ENCODE peak calls at places on chromosome 11, in five cellular contexts. D, H, L, I and K are unnamed samples.

GRCh38 chr11:107859459-107860239 is 1.1 kb upstream of the SLC35F2 start:
- DNase-seq in D (peak; percentile 55), L (peak; percentile 87), I (peak; percentile 37), H (peak; percentile 48), K (no peak)

GRCh38 chr11:132300283-132300682 is 929.9 kb downstream of the NTM start:
- DNase-seq in D (peak; percentile 42), I (no peak), L (no peak), H (peak; percentile 2), K (no peak)

GRCh38 chr11:32109596-32109995 is 18.7 kb downstream of the RCN1 start:
- DNase-seq in L (no peak), D (no peak), H (no peak), I (no peak), K (no peak)

GRCh38 chr11:64226507-64227051 is 505 bp downstream of the NUDT22 start:
- DNase-seq in I (no peak), H (peak; percentile 78), D (peak; percentile 76), L (peak; percentile 94), K (no peak)

GRCh38 chr11:101915811-101916291 is 471 bp downstream of the ANGPTL5 start:
- DNase-seq in D (peak; percentile 34), I (no peak), H (peak; percentile 24), L (no peak), K (no peak)

GRCh38 chr11:21814169-21814568 is 378.7 kb upstream of the ANO5 start:
- DNase-seq in I (no peak), D (no peak), H (no peak), L (no peak), K (no peak)

GRCh38 chr11:130047141-130047540 is 22.6 kb upstream of the APLP2 start:
- DNase-seq in L (no peak), I (no peak), D (no peak), H (no peak), K (no peak)

GRCh38 chr11:57778318-57779037 is 16.9 kb downstream of the CTNND1 start:
- DNase-seq in L (peak; percentile 79), I (peak; percentile 89), H (no peak), D (peak; percentile 83), K (peak; percentile 99)

GRCh38 chr11:95363189-95363588 is 132.2 kb upstream of the SESN3 start:
- DNase-seq in D (no peak), H (peak; percentile 71), I (no peak), L (no peak), K (no peak)

GRCh38 chr11:62148271-62148980 is 24.6 kb downstream of the INCENP start:
- DNase-seq in H (no peak), D (no peak), I (no peak), L (peak; percentile 51), K (no peak)

GRCh38 chr11:23403210-23404185 is 543.2 kb upstream of the CCDC179 start:
- DNase-seq in H (no peak), L (no peak), D (no peak), I (no peak), K (no peak)

GRCh38 chr11:93648168-93648567 is 13.3 kb upstream of the CEP295 start:
- DNase-seq in D (no peak), H (no peak), L (no peak), I (no peak), K (no peak)

GRCh38 chr11:134407321-134407828 is 4.7 kb downstream of the B3GAT1 start:
- DNase-seq in L (no peak), H (no peak), D (no peak), I (no peak), K (no peak)

GRCh38 chr11:26573896-26574295 is 1.8 kb upstream of the MUC15 start:
- DNase-seq in H (no peak), D (no peak), L (no peak), I (no peak), K (no peak)

GRCh38 chr11:24588075-24588474 is 91.2 kb downstream of the LUZP2 start:
- DNase-seq in D (no peak), H (no peak), L (no peak), I (no peak), K (no peak)

GRCh38 chr11:125593113-125593761 is 585 bp downstream of the STT3A start:
- DNase-seq in D (no peak), H (peak; percentile 21), L (no peak), I (peak; percentile 16), K (no peak)

GRCh38 chr11:67277231-67277961 is 11.1 kb downstream of the GRK2 start:
- DNase-seq in L (peak; percentile 99), I (no peak), D (no peak), H (peak; percentile 99), K (peak; percentile 77)

GRCh38 chr11:130815074-130815802 is 101.0 kb downstream of the SNX19 start:
- DNase-seq in L (no peak), D (no peak), H (no peak), I (no peak), K (no peak)

GRCh38 chr11:109547356-109548027 is 125.5 kb downstream of the C11orf87 start:
- DNase-seq in L (no peak), D (no peak), H (no peak), I (no peak), K (peak; percentile 39)

GRCh38 chr11:76151561-76152085 is 54.7 kb downstream of the WNT11 start:
- DNase-seq in H (no peak), L (no peak), D (no peak), I (no peak), K (no peak)

GRCh38 chr11:2987881-2988280 is 4.2 kb downstream of the NAP1L4 start:
- DNase-seq in L (no peak), D (no peak), I (no peak), H (no peak), K (no peak)
- H3K4me3 ChIP-seq in L (peak overlapping the region; percentile 77), D (no peak overlapping the region), I (no peak overlapping the region), H (no peak overlapping the region), K (peak overlapping the region; percentile 98)

GRCh38 chr11:626475-627272 is at the start of gene SCT:
- DNase-seq in L (peak; percentile 67), H (no peak), D (no peak), I (no peak), K (no peak)

GRCh38 chr11:628056-628455 is 1.1 kb upstream of the SCT start:
- DNase-seq in I (no peak), L (no peak), H (no peak), D (no peak), K (no peak)

GRCh38 chr11:627273-627585 is 248 bp upstream of the SCT start:
- DNase-seq in I (no peak), H (no peak), L (no peak), D (no peak), K (no peak)

GRCh38 chr11:630871-631270 is 3.9 kb upstream of the SCT start:
- DNase-seq in I (no peak), D (no peak), L (no peak), H (no peak), K (no peak)

GRCh38 chr11:629237-629583 is 2.2 kb upstream of the SCT start:
- DNase-seq in L (no peak), I (no peak), D (no peak), H (no peak), K (no peak)
- TF ChIP-seq POLR2AphosphoS5 in L (no peak), I (no peak), D (no peak), H (no peak), K (no peak)

GRCh38 chr11:74162688-74163467 is 7.9 kb downstream of the C2CD3 start:
- DNase-seq in I (no peak), H (no peak), L (no peak), D (no peak), K (no peak)

GRCh38 chr11:74169736-74170458 is 905 bp downstream of the C2CD3 start:
- DNase-seq in D (no peak), L (no peak), I (no peak), H (peak; percentile 5), K (no peak)

GRCh38 chr11:74170694-74171629 is at the start of the genes C2CD3 and PPME1:
- DNase-seq in L (peak; percentile 99), I (peak; percentile 99), D (peak; percentile 92), H (peak; percentile 100), K (peak; percentile 99)

GRCh38 chr11:74171630-74172465 is 759 bp downstream of the PPME1 start:
- DNase-seq in I (no peak), L (no peak), D (no peak), H (no peak), K (no peak)

GRCh38 chr11:74168838-74169237 is 2.0 kb downstream of the C2CD3 start:
- DNase-seq in L (no peak), D (no peak), I (no peak), H (no peak), K (no peak)
- H3K4me3 ChIP-seq in L (no peak overlapping the region), D (peak overlapping the region; percentile 90), I (no peak overlapping the region), H (no peak overlapping the region), K (peak overlapping the region; percentile 79)

DNA sequence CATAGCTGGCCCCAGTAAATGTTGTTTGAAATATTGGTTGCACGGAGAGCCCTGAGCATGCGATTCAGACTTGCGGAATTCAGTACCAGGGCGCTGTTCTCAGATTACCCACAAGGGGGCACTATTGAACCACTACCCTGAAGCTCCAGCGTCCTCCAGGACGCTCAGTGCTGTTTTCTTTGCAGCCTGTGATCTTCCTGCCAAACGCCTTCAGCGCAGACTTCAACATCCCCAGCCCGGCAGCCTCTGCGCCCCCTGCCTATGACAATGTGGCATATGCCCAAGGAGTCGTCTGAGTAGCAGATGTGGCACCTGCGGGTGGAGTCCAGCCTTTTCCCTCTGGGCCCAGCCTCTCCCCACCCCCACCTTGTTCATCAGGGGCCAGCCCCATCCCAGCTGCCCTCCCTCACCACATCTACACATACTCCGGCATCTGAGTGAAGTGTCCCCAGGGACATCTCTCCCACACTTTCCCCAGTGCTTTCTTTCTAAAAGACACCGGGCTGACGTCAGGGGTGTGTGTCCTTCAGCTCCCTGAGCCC is 9.6 kb upstream of the MS4A10 start:
- DNase-seq in D (peak; percentile 85), I (peak; percentile 85), H (peak; percentile 84), L (peak; percentile 85), K (peak; percentile 84)
- TF ChIP-seq POLR2AphosphoS5 in D (no peak), I (no peak), H (no peak), L (peak; percentile 21), K (no peak)

DNA sequence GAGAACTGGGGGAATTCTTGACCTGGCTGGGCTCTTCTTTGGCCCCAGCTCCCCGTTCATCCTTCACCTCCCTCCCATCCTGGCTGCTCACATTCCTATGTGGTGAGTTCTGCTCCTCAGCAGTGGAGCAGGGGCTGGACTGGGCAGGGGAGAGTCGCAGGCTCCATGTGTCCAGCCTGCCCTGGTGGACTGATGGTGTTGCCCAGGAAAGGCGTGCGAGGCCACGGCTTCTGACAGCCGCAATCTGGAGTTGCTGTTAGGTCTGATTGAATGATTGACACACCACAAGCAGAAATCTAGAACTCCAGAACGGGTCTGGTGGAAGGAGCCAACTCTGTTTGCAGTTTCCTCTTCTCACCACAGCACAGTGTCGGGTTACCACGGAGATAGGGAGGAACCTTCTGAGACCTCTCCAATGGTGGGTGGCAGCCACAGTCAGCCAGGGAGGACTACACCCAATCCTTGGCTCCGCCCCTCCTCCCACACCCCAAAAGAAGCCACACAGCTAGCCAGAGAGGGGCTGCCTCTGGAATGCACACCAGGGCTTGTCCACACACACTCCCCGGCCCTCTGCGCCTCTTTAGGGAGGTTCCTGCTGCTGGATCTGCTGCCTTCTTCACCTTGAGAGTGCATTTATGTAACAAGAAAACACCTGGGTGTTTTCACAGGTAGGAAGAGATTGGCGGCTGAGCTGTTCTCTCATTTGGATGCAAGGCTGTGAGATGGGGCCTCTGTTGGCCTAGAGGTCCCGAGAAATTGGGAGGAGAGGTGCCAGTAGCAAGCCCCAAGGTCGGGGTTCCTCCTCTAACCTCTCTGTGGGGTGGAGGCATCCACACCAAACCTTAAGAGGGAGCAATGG is 56.4 kb upstream of the CD44 start:
- DNase-seq in H (peak; percentile 92), L (peak; percentile 91), I (peak; percentile 81), D (no peak), K (no peak)
- H3K4me3 ChIP-seq in H (no peak overlapping the region), L (no peak overlapping the region), I (peak overlapping the region; percentile 48), D (no peak overlapping the region), K (no peak overlapping the region)